ENCODE peak calls at places on chromosomes 2 and 18, in six cellular contexts. D, C, Q, O, Z and B are unnamed samples.

GRCh38 chr2:214699236-214699635 is 110.2 kb downstream of the BARD1 start:
- ATAC-seq in D (no peak), C (no peak), Q (no peak), O (no peak), Z (no peak), B (no peak)

GRCh38 chr2:46717733-46718121 is 197.9 kb downstream of the MCFD2 start:
- ATAC-seq in D (no peak), C (no peak), Q (no peak), O (no peak), Z (no peak), B (no peak)

GRCh38 chr18:80137137-80137536 is 28.1 kb downstream of the ADNP2 start:
- ATAC-seq in D (no peak), C (no peak), Q (no peak), O (no peak), Z (no peak), B (no peak)

GRCh38 chr2:111191877-111192276 is 71.2 kb downstream of the BCL2L11 start:
- ATAC-seq in D (no peak), C (no peak), Q (no peak), O (no peak), Z (no peak), B (no peak)

GRCh38 chr2:217645891-217646290 is 356.9 kb downstream of the TNS1 start:
- ATAC-seq in D (no peak), C (no peak), Q (no peak), O (no peak), Z (no peak), B (no peak)

GRCh38 chr2:114518738-114519137 is 76.3 kb downstream of the DPP10 start:
- ATAC-seq in D (no peak), C (no peak), Q (no peak), O (no peak), Z (no peak), B (no peak)

GRCh38 chr18:29012364-29012763 is 835.4 kb upstream of the CDH2 start:
- ATAC-seq in D (no peak), C (no peak), Q (no peak), O (no peak), Z (no peak), B (no peak)

GRCh38 chr2:181778621-181779195 is 98.4 kb upstream of the NEUROD1 start:
- ATAC-seq in D (no peak), C (no peak), Q (peak; percentile 48), O (no peak), Z (no peak), B (no peak)

GRCh38 chr2:1656961-1657841 is 87.1 kb downstream of the PXDN start:
- ATAC-seq in D (no peak), C (peak; percentile 39), Q (peak; percentile 49), O (no peak), Z (no peak), B (no peak)

GRCh38 chr18:21000667-21001066 is 110.9 kb downstream of the ROCK1 start:
- ATAC-seq in D (no peak), C (no peak), Q (peak; percentile 42), O (no peak), Z (no peak), B (no peak)

GRCh38 chr2:95231723-95232122 is 24.4 kb downstream of the ZNF892 start:
- ATAC-seq in D (peak; percentile 93), C (no peak), Q (peak; percentile 71), O (peak; percentile 45), Z (no peak), B (no peak)

GRCh38 chr2:182110326-182110725 is 124.7 kb downstream of the PPP1R1C start:
- ATAC-seq in D (no peak), C (no peak), Q (no peak), O (no peak), Z (no peak), B (no peak)

GRCh38 chr2:50930726-50931125 is 101.2 kb downstream of the NRXN1 start:
- ATAC-seq in D (no peak), C (no peak), Q (no peak), O (no peak), Z (no peak), B (no peak)

GRCh38 chr2:197452754-197453122 is 614 bp upstream of the COQ10B start:
- ATAC-seq in D (peak; percentile 67), C (no peak), Q (no peak), O (peak; percentile 58), Z (no peak), B (no peak)

GRCh38 chr2:200383380-200384110 is 77.1 kb downstream of the SPATS2L start:
- ATAC-seq in D (peak; percentile 73), C (peak; percentile 37), Q (no peak), O (peak; percentile 54), Z (peak; percentile 86), B (peak; percentile 54)

GRCh38 chr2:107534926-107535325 is 291.8 kb upstream of the RGPD4 start:
- ATAC-seq in D (no peak), C (no peak), Q (no peak), O (no peak), Z (no peak), B (no peak)

GRCh38 chr2:183837157-183837556 is 712.9 kb downstream of the NUP35 start:
- ATAC-seq in D (no peak), C (no peak), Q (no peak), O (no peak), Z (no peak), B (no peak)

GRCh38 chr2:69642709-69643601 is 584 bp downstream of the AAK1 start:
- ATAC-seq in D (peak; percentile 12), C (peak; percentile 38), Q (peak; percentile 43), O (peak; percentile 28), Z (peak; percentile 19), B (peak; percentile 52)

GRCh38 chr2:26185304-26185928 is 12.5 kb downstream of the GAREM2 start:
- ATAC-seq in D (no peak), C (no peak), Q (no peak), O (no peak), Z (no peak), B (no peak)

GRCh38 chr2:239025951-239026461 is 178.1 kb downstream of the TWIST2 start:
- ATAC-seq in D (no peak), C (no peak), Q (no peak), O (no peak), Z (no peak), B (no peak)

GRCh38 chr2:240746671-240747070 is 55.0 kb downstream of the AQP12A start:
- ATAC-seq in D (no peak), C (no peak), Q (no peak), O (no peak), Z (no peak), B (no peak)

GRCh38 chr2:153043385-153043784 is 325.0 kb downstream of the ARL6IP6 start:
- ATAC-seq in D (no peak), C (no peak), Q (no peak), O (no peak), Z (no peak), B (no peak)

GRCh38 chr2:236618370-236618769 is 48.7 kb downstream of the ACKR3 start:
- ATAC-seq in D (no peak), C (no peak), Q (no peak), O (no peak), Z (no peak), B (no peak)